ENCODE peak calls at places on chromosomes 6 and 20, in seven cellular contexts. B, T, V, J, Y, F and O are unnamed samples.
A peak's percentile ranks its signal among the peaks of the same experiment; 100 is the strongest.

GRCh38 chr6:143196525-143197225 is 136.0 kb downstream of the AIG1 start:
- DNase-seq in B (no peak), T (no peak), V (no peak), J (no peak), Y (no peak), F (no peak), O (no peak)

GRCh38 chr6:127458817-127459216 is 372 bp downstream of the KIAA0408 start:
- DNase-seq in B (no peak), T (peak; percentile 42), V (no peak), J (no peak), Y (peak; percentile 13), F (no peak), O (no peak)

GRCh38 chr20:5621305-5621704 is 128.9 kb upstream of the SHLD1 start:
- DNase-seq in B (no peak), T (no peak), V (no peak), J (no peak), Y (no peak), F (no peak), O (no peak)

GRCh38 chr20:37958856-37959255 is 55.9 kb downstream of the VSTM2L start:
- DNase-seq in B (no peak), T (no peak), V (no peak), J (no peak), Y (no peak), F (no peak), O (no peak)

GRCh38 chr20:56628873-56629463 is at the start of gene TFAP2C:
- DNase-seq in B (peak; percentile 81), T (peak; percentile 9), V (peak; percentile 38), J (peak; percentile 76), Y (peak; percentile 98), F (no peak), O (peak; percentile 76)

GRCh38 chr20:51660741-51661608 is 107.2 kb downstream of the ATP9A start:
- DNase-seq in B (no peak), T (no peak), V (no peak), J (no peak), Y (peak; percentile 100), F (no peak), O (no peak)

GRCh38 chr20:64055893-64056638 is 6.6 kb upstream of the SOX18 start:
- DNase-seq in B (no peak), T (no peak), V (peak; percentile 87), J (peak; percentile 88), Y (peak; percentile 10), F (no peak), O (no peak)

GRCh38 chr6:104325341-104326172 is 534.2 kb downstream of the HACE1 start:
- DNase-seq in B (no peak), T (no peak), V (no peak), J (no peak), Y (peak; percentile 76), F (no peak), O (no peak)

GRCh38 chr6:142118926-142119325 is 13.8 kb upstream of the GJE1 start:
- DNase-seq in B (no peak), T (no peak), V (no peak), J (no peak), Y (no peak), F (no peak), O (no peak)

GRCh38 chr6:52595796-52596130 is 18.9 kb upstream of the TRAM2 start:
- DNase-seq in B (no peak), T (no peak), V (no peak), J (no peak), Y (no peak), F (no peak), O (no peak)

GRCh38 chr6:35215665-35216411 is 2.1 kb downstream of the SCUBE3 start:
- DNase-seq in B (no peak), T (no peak), V (no peak), J (no peak), Y (no peak), F (no peak), O (no peak)

GRCh38 chr6:35213824-35214756 is at the start of gene SCUBE3:
- DNase-seq in B (no peak), T (peak; percentile 18), V (no peak), J (peak; percentile 61), Y (peak; percentile 10), F (peak; percentile 56), O (no peak)

GRCh38 chr6:35213161-35213823 is 464 bp upstream of the SCUBE3 start:
- DNase-seq in B (no peak), T (no peak), V (no peak), J (no peak), Y (no peak), F (no peak), O (no peak)

GRCh38 chr6:35216412-35216732 is 2.6 kb downstream of the SCUBE3 start:
- DNase-seq in B (no peak), T (no peak), V (no peak), J (no peak), Y (no peak), F (no peak), O (no peak)

DNA sequence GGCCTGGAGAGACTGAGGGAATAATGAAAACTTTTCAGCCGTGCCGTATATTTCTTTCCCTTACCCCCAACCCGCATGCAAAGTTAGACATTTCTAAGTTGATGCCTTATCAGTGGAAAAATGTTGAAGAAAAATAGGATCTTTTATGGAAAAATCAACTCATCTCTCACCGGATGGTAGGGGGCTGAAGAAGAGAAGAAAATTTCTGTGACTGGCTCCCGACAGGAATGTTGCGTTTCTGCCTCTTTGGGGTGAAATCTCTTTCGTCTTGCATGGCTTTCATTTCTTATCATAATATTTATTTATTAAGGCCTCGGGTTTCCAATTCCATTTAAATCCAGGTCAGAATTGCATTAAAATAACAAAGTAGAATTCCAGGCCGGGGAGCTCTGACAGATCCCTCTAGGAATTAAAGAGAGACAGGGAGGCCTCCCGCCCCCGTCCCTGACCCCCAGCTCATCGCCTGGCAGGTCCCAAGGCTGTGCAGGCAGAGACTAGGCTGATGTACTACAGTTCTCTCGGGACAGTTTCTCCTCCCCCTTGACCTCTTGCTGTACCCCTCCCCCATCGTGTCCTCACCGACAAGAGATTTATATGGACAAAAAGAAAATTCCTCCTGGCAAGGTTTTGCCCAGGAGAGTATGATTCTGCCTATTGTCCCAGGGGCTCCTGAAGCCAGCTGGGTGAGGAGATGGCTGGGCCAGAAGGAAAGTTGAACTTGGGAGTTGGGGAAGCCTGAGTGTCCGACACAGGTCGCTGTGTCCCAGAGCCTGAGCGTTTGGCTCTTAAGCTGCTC is 1.3 kb downstream of the SCUBE3 start:
- DNase-seq in B (no peak), T (no peak), V (no peak), J (no peak), Y (no peak), F (no peak), O (no peak)
- H3K4me3 ChIP-seq in B (peak overlapping the region; percentile 58), T (no peak overlapping the region), V (peak overlapping the region; percentile 65), J (peak overlapping the region; percentile 65), Y (peak overlapping the region; percentile 76), F (no peak overlapping the region), O (no peak overlapping the region)

GRCh38 chr20:55415567-55416142 is 589.7 kb downstream of the CBLN4 start:
- DNase-seq in B (no peak), T (no peak), V (no peak), J (no peak), Y (peak; percentile 59), F (no peak), O (no peak)
- TF ChIP-seq CTCF in B (peak; percentile 41), T (no peak), V (no peak), J (peak; percentile 35), Y (peak; percentile 66), F (no peak), O (no peak)

GRCh38 chr20:62506087-62506486 is 30.3 kb upstream of the GATA5 start:
- DNase-seq in B (no peak), T (no peak), V (no peak), J (no peak), Y (no peak), F (no peak), O (no peak)

GRCh38 chr20:62507323-62507722 is 31.5 kb upstream of the GATA5 start:
- DNase-seq in B (no peak), T (no peak), V (no peak), J (no peak), Y (no peak), F (no peak), O (no peak)

GRCh38 chr20:62505337-62506045 is 29.7 kb upstream of the GATA5 start:
- DNase-seq in B (no peak), T (no peak), V (no peak), J (no peak), Y (no peak), F (no peak), O (no peak)

GRCh38 chr20:62507991-62508640 is 32.3 kb upstream of the GATA5 start:
- DNase-seq in B (no peak), T (no peak), V (no peak), J (no peak), Y (no peak), F (no peak), O (no peak)

DNA sequence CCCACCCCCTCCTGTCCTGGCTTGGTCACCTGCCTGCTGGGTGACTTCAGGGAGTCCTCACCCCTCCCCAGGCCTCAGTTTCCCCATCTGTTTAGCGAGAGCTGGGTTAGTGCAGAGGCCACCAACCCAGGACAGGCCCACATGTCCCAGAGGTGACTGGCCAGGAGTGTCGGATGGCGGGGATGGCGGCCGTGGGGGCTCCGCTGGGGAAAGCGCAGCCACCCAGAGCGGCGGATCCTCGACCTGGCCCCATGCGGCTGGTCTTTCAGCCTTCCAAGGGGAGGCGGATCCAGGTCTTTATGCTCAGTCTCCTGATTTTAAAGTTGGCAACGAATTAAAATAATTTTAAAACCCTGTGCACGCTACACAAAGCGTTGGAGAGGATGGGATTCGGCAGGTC is 31.0 kb upstream of the GATA5 start:
- DNase-seq in B (no peak), T (no peak), V (no peak), J (no peak), Y (no peak), F (no peak), O (no peak)
- H3K4me1 ChIP-seq in B (no peaks in the 10 kb centered on the region), T (no peaks in the 10 kb centered on the region), V (peaks cover 6% of the 10 kb centered on the region), J (peaks cover 10% of the 10 kb centered on the region), Y (peaks cover 5% of the 10 kb centered on the region), F (no peaks in the 10 kb centered on the region), O (peaks cover 11% of the 10 kb centered on the region)

DNA sequence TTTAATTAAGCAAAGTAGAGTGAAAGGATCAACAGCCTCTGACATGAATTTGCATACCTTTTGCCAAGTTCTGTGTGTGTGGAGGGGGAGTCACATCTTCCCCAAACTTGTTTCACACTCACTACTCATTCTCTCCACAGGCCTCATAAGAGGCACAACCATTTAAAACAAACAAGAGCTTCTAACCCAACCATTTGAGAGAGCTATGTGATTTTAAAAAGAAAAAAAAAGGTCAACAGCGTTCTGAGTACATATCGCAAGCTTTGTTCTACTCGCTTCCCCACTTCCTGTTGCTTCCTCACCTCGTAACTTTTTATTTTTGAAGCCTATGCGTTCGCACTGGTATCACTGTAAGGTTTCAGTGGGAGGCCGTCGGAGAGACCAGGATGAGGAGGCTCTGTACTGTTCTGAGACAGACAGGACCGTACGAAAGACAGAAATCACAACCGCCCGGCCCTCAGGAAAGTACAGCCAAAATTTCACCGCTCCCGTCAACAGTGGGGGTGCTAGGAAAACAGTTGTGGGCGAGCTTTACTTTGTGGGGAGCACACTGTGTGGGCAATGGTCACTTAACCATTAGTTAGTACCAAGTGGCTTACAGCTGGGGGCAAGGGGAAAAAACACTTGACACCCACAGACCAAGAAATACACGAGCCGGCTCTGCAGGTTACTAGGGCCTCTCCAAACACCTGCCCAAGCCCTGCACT is 61.3 kb downstream of the TRERF1 start:
- DNase-seq in B (peak; percentile 39), T (no peak), V (no peak), J (no peak), Y (no peak), F (no peak), O (no peak)
- H3K4me3 ChIP-seq in B (no peak overlapping the region), T (no peak overlapping the region), V (no peak overlapping the region), J (no peak overlapping the region), Y (no peak overlapping the region), F (no peak overlapping the region), O (no peak overlapping the region)